ENCODE peak calls at places on chromosomes 13 and 19, in ten cellular contexts. W is HepG2, J is stomach, E is upper lobe of left lung, A is transverse colon, D is tibial nerve, H is sigmoid colon, G is ovary, L is A549, Z is GM12878. I is an unnamed sample.
A peak's percentile ranks its signal among the peaks of the same experiment; 100 is the strongest.

GRCh38 chr19:46076031-46076880 is 35.5 kb upstream of the IGFL4 start:
- DNase-seq in W (no peak), J (no peak), E (no peak), A (no peak), D (no peak), H (no peak), G (no peak), L (no peak), Z (no peak), I (no peak)

GRCh38 chr19:28608292-28608691 is 604.7 kb downstream of the UQCRFS1 start:
- DNase-seq in W (no peak), J (no peak), E (no peak), A (no peak), D (no peak), H (no peak), G (no peak), L (no peak), Z (no peak), I (no peak)

GRCh38 chr19:4660993-4661392 is 9.1 kb downstream of the MYDGF start:
- DNase-seq in W (no peak), J (no peak), E (no peak), A (no peak), D (no peak), H (no peak), G (no peak), L (no peak), Z (no peak), I (no peak)

GRCh38 chr19:42514449-42514848 is 13.8 kb downstream of the CEACAM1 start:
- DNase-seq in W (no peak), J (no peak), E (no peak), A (no peak), D (no peak), H (no peak), G (no peak), L (no peak), Z (no peak), I (peak; percentile 26)

GRCh38 chr13:96967248-96967745 is 27.0 kb downstream of the OXGR1 start:
- DNase-seq in W (peak; percentile 25), J (no peak), E (no peak), A (no peak), D (no peak), H (no peak), G (no peak), L (peak; percentile 8), Z (no peak), I (no peak)

GRCh38 chr13:36819811-36820140 is 754 bp downstream of the RFXAP start:
- DNase-seq in W (no peak), J (no peak), E (no peak), A (no peak), D (no peak), H (no peak), G (peak; percentile 19), L (peak; percentile 9), Z (no peak), I (no peak)

GRCh38 chr13:50635504-50635903 is 208.0 kb downstream of the DLEU7 start:
- DNase-seq in W (no peak), J (no peak), E (no peak), A (peak; percentile 18), D (no peak), H (peak; percentile 69), G (peak; percentile 52), L (no peak), Z (peak; percentile 42), I (no peak)

GRCh38 chr13:99916366-99917103 is 55.0 kb downstream of the ZIC5 start:
- DNase-seq in W (peak; percentile 76), J (no peak), E (no peak), A (no peak), D (no peak), H (no peak), G (no peak), L (peak; percentile 71), Z (peak; percentile 31), I (no peak)

GRCh38 chr19:12485571-12485970 is 955 bp upstream of the ZNF709 start:
- DNase-seq in W (peak; percentile 45), J (no peak), E (no peak), A (no peak), D (no peak), H (no peak), G (no peak), L (no peak), Z (no peak), I (no peak)

GRCh38 chr13:31200636-31200970 is 828 bp downstream of the B3GLCT start:
- DNase-seq in W (peak; percentile 24), J (peak; percentile 50), E (peak; percentile 94), A (peak; percentile 63), D (no peak), H (peak; percentile 72), G (peak; percentile 39), L (peak; percentile 36), Z (no peak), I (no peak)

GRCh38 chr19:39590265-39590664 is 12.1 kb upstream of the LGALS13 start:
- DNase-seq in W (no peak), J (no peak), E (no peak), A (no peak), D (no peak), H (no peak), G (no peak), L (no peak), Z (no peak), I (no peak)

GRCh38 chr19:7985481-7985911 is 19.9 kb downstream of the ELAVL1 start:
- DNase-seq in W (no peak), J (no peak), E (no peak), A (no peak), D (no peak), H (no peak), G (no peak), L (no peak), Z (no peak), I (no peak)

GRCh38 chr19:39438270-39438934 is 2.7 kb upstream of the RPS16 start:
- DNase-seq in W (peak; percentile 50), J (no peak), E (no peak), A (no peak), D (no peak), H (no peak), G (no peak), L (no peak), Z (no peak), I (no peak)

GRCh38 chr19:30682576-30683536 is 310.7 kb downstream of the ZNF536 start:
- DNase-seq in W (peak; percentile 35), J (peak; percentile 74), E (peak; percentile 78), A (peak; percentile 66), D (peak; percentile 74), H (peak; percentile 85), G (peak; percentile 81), L (peak; percentile 74), Z (no peak), I (no peak)

GRCh38 chr19:41700381-41701195 is 7.8 kb upstream of the CEACAM5 start:
- DNase-seq in W (no peak), J (peak; percentile 16), E (no peak), A (peak; percentile 6), D (no peak), H (peak; percentile 29), G (no peak), L (no peak), Z (no peak), I (peak; percentile 83)

GRCh38 chr13:105291987-105292386 is 1243.5 kb downstream of the EFNB2 start:
- DNase-seq in W (no peak), J (no peak), E (no peak), A (no peak), D (no peak), H (no peak), G (no peak), L (no peak), Z (no peak), I (no peak)

GRCh38 chr19:39969681-39970423 is 1.1 kb upstream of the PSMC4 start:
- DNase-seq in W (no peak), J (peak; percentile 26), E (no peak), A (no peak), D (no peak), H (no peak), G (no peak), L (no peak), Z (no peak), I (no peak)

GRCh38 chr13:79405501-79405830 is 589 bp downstream of the RBM26 start:
- DNase-seq in W (no peak), J (no peak), E (no peak), A (no peak), D (no peak), H (peak; percentile 63), G (no peak), L (peak; percentile 25), Z (no peak), I (no peak)
- TF ChIP-seq EP300 in W (no peak), J (no peak), E (no peak), A (no peak), D (no peak), H (no peak), G (no peak), L (no peak), Z (no peak), I (no peak)

GRCh38 chr19:52366414-52366824 is 3.3 kb upstream of the ZNF880 start:
- DNase-seq in W (no peak), J (no peak), E (no peak), A (no peak), D (no peak), H (no peak), G (no peak), L (no peak), Z (no peak), I (no peak)
- H3K9me3 ChIP-seq in W (peaks cover 86% of the 10 kb centered on the region), J (peaks cover 80% of the 10 kb centered on the region), E (peaks cover 89% of the 10 kb centered on the region), A (peaks cover 58% of the 10 kb centered on the region), D (peaks cover 16% of the 10 kb centered on the region), H (peaks cover 32% of the 10 kb centered on the region), G (peaks cover 4% of the 10 kb centered on the region), L (peaks cover 74% of the 10 kb centered on the region), Z (peaks cover 20% of the 10 kb centered on the region), I (no peaks in the 10 kb centered on the region)

GRCh38 chr19:19909654-19910053 is 8.9 kb downstream of the ZNF93 start:
- DNase-seq in W (no peak), J (no peak), E (no peak), A (no peak), D (no peak), H (no peak), G (no peak), L (no peak), Z (no peak), I (no peak)

DNA sequence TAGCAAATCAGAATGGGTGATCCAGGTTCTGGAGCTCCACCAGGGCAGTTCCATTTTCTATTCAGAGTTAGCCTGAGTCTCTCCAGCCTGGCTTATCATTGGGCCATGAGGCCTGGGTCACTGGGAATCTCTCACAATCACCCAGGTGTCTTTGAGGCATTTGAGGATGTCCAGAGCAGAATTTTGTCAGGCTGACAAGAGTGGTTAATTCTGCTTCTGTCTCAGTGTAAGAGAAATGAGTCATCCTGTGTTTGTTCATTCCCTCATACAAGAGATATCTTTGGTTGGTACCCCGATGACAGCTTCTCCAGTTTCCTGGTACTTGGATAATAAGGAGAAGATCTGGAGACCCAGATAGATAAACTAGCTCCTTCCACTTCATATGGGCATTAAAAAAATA is 10.4 kb downstream of the ZNF93 start:
- DNase-seq in W (no peak), J (no peak), E (no peak), A (no peak), D (no peak), H (no peak), G (no peak), L (no peak), Z (no peak), I (no peak)
- TF ChIP-seq POLR2A in W (no peak), J (no peak), E (no peak), A (no peak), D (no peak), H (no peak), G (no peak), L (no peak), Z (no peak), I (no peak)

DNA sequence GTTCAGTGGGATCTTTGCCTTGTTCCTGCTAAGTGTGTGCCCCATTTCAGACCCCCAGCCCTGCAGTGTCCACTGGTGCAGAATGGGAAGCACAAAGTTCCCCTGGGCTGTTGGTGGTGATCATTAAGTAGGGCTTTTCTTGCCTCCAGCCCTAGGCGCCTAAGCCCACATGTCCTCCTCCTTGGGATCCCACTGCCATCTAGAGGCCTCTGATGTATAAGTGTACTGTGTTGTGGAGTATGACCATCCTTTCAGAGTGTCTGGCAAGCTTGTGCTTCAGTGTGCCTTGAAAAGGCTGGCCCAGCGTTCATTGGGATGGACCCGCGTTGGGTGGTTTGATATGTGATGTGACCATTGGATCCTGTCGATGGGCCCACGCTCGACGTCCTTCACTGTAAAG is 71.2 kb downstream of the WASF3 start:
- DNase-seq in W (peak; percentile 28), J (no peak), E (no peak), A (peak; percentile 11), D (no peak), H (no peak), G (no peak), L (peak; percentile 14), Z (no peak), I (no peak)
- TF ChIP-seq EP300 in W (no peak), J (no peak), E (no peak), A (no peak), D (no peak), H (no peak), G (no peak), L (no peak), Z (no peak), I (no peak)